ENCODE peak calls at places on chromosome 2, in ten cellular contexts. Z is psoas muscle, O is AG10803, R is GM20000, I is bronchial epithelial cell, E is fibroblast of lung, G is GM12865, L is mammary epithelial cell, U is WTC11, V is chondrocyte. W is an unnamed sample.

GRCh38 chr2:3667151-3667631 is 9.2 kb downstream of the ALLC start:
- DNase-seq in G (peak), Z (no peak), L (peak), I (no peak), O (no peak), U (no peak), E (peak), R (no peak), V (no peak), W (no peak)

GRCh38 chr2:37414470-37414949 is 70.1 kb downstream of the QPCT start:
- DNase-seq in G (peak), Z (no peak), L (peak), I (peak), V (no peak), O (peak), U (no peak), E (peak), R (peak), W (peak)

GRCh38 chr2:198326431-198326830 is 522.0 kb downstream of the PLCL1 start:
- DNase-seq in G (no peak), O (no peak), I (no peak), U (no peak), Z (no peak), L (no peak), E (no peak), V (no peak), R (no peak), W (no peak)

GRCh38 chr2:71064754-71065621 is 3.5 kb upstream of the NAGK start:
- DNase-seq in O (peak), Z (no peak), L (no peak), R (peak), U (no peak), E (peak), V (no peak), G (peak), I (peak), W (no peak)

GRCh38 chr2:70509565-70509964 is 44.1 kb downstream of the TGFA start:
- DNase-seq in O (peak), Z (no peak), V (no peak), L (no peak), R (no peak), U (no peak), G (no peak), E (no peak), I (peak), W (no peak)

GRCh38 chr2:201320701-201321100 is 36.4 kb downstream of the FLACC1 start:
- DNase-seq in U (no peak), L (no peak), R (no peak), Z (no peak), O (no peak), I (no peak), G (no peak), V (no peak), E (no peak), W (peak)

GRCh38 chr2:10880586-10881321 is 31.0 kb upstream of the KCNF1 start:
- DNase-seq in Z (no peak), E (no peak), G (no peak), V (no peak), I (no peak), O (no peak), U (no peak), L (no peak), R (no peak), W (no peak)

GRCh38 chr2:47072728-47073191 is 82.3 kb downstream of the STPG4 start:
- DNase-seq in O (no peak), E (no peak), Z (peak), G (peak), V (peak), R (no peak), U (no peak), L (no peak), I (no peak), W (no peak)

GRCh38 chr2:43798300-43798699 is 24.5 kb downstream of the DYNC2LI1 start:
- DNase-seq in O (no peak), G (no peak), L (no peak), U (no peak), Z (no peak), R (no peak), I (no peak), V (no peak), E (no peak), W (peak)

GRCh38 chr2:148555622-148556294 is 88.8 kb upstream of the EPC2 start:
- DNase-seq in E (no peak), V (no peak), Z (no peak), G (no peak), I (no peak), U (no peak), L (no peak), O (no peak), R (no peak), W (no peak)

GRCh38 chr2:148561389-148561788 is 83.2 kb upstream of the EPC2 start:
- DNase-seq in R (no peak), E (no peak), L (no peak), O (no peak), Z (no peak), V (no peak), U (no peak), G (no peak), I (no peak), W (no peak)

GRCh38 chr2:148554459-148555247 is 89.9 kb upstream of the EPC2 start:
- DNase-seq in G (no peak), R (no peak), U (peak), Z (no peak), V (no peak), O (peak), L (peak), E (no peak), I (no peak), W (no peak)

GRCh38 chr2:148560501-148560900 is 84.0 kb upstream of the EPC2 start:
- DNase-seq in O (peak), R (no peak), G (no peak), U (no peak), V (no peak), E (peak), Z (no peak), I (no peak), L (no peak), W (no peak)

GRCh38 chr2:148557844-148558436 is 86.6 kb upstream of the EPC2 start:
- DNase-seq in Z (no peak), R (no peak), V (no peak), U (no peak), E (no peak), I (no peak), G (peak), L (no peak), O (no peak), W (peak)
- TF ChIP-seq CTCF in Z (no peak), R (no peak), V (peak), U (no peak), E (no peak), I (no peak), G (peak), L (no peak), O (no peak), W (no peak)

DNA sequence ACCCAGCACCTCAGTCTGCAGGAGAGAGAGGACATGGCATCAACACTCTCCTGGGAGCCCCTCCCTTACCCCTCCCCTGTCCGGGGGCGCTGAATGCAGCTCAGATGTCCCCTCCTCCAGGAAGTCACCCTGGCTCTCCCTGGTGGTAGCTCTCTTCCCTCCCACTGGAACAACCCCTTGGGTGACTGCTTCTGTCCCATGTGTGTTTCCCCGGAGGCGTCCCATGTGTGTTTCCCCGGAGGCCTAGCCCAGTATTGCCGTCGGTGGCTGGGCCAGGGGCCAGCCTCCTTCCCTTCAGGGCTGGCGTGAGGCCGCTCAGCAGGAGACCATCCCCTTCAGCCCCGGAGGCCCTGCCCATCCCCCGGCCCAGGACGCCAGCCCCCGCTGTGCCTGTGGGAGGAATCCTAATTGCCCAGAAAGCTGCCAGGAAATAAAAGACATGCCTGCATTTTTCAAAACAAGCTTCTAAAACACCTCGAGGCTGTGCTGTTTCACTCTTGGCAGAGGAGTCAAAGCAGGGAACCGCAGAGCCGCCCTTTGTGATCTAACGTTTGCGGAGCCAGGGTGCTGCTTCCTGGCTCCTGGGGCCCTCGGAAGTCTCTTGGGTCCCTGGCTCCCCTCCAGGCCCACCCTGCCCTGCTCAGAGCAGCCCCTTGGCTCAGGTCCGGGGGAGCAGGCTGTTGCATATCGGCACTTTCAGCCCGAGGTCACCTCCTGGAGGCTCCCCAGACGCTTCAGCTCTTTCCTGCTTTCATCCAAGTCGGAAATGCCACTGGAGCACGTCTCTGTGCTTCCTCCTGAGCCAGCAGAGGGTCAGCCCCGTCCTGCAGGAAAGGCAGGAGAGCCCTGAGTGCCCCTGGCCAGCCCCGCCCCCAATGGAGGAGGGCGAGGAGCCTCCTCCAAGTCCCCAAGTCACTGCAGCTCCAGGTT is 11.4 kb downstream of the SNED1 start:
- DNase-seq in G (peak), Z (peak), O (peak), R (peak), V (peak), E (peak), U (peak), I (peak), L (peak), W (peak)
- TF ChIP-seq CTCF in G (no peak), Z (no peak), O (peak), R (no peak), V (peak), E (no peak), U (no peak), I (no peak), L (no peak), W (no peak)

GRCh38 chr2:158179660-158180059 is 78.0 kb downstream of the UPP2 start:
- DNase-seq in G (peak), Z (no peak), E (peak), I (peak), V (no peak), L (no peak), U (no peak), R (no peak), O (peak), W (peak)
- TF ChIP-seq CTCF in G (peak), Z (peak), E (peak), I (peak), V (peak), L (peak), U (no peak), R (no peak), O (peak), W (peak)

DNA sequence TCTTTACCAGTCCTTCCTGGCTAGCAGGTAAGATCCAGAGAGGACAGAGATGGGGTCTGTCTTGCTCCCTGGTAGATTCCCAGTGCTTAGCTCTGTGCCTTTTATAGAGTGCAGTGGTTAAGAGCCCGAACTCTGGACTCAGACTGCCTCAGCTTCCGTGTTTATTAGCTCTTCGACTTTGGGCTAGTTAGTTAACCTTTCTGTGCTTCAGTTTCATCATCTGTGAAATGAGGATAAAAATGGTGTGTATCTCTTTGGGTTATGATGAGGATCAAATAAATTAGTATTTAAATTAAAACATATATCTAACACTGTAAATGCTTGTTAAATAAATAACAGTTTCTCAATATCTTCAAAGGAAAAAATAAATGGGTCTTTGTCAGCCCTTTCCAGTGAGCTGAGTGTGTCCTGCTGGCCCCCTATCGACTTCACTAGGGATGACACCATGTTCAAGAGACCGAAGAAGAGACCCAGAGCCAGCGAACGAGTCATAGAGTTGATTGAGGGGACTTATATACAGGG is 38.2 kb downstream of the CERS6 start:
- DNase-seq in U (peak), Z (no peak), E (peak), R (no peak), G (no peak), L (no peak), O (no peak), V (no peak), I (no peak), W (no peak)
- TF ChIP-seq CTCF in U (peak), Z (no peak), E (peak), R (no peak), G (no peak), L (peak), O (no peak), V (peak), I (peak), W (no peak)

GRCh38 chr2:85011747-85012146 is 40.8 kb downstream of the KCMF1 start:
- DNase-seq in G (peak), Z (no peak), U (peak), V (no peak), L (no peak), E (no peak), R (no peak), I (no peak), O (no peak), W (no peak)
- TF ChIP-seq CTCF in G (no peak), Z (no peak), U (peak), V (peak), L (no peak), E (no peak), R (no peak), I (peak), O (no peak), W (no peak)

W was measured in MCF 10A.